ENCODE peak calls at places on chromosome 19, in seven cellular contexts. P is AML-193, A is DMS53, M is EH, U is NCI-H2171 treated with DMSO at 0.1 percent for 48 hours, K is amniotic stem cell, B is thoracic aorta. S is an unnamed sample.

GRCh38 chr19:964761-965694 is 19.1 kb upstream of the WDR18 start:
- DNase-seq in A (peak; percentile 63), P (no peak), B (no peak), K (no peak), M (no peak), U (peak; percentile 15), S (no peak)

GRCh38 chr19:4781851-4782250 is 9.7 kb upstream of the FEM1A start:
- DNase-seq in K (no peak), B (no peak), M (peak; percentile 7), U (peak; percentile 61), A (no peak), P (no peak), S (no peak)

GRCh38 chr19:47243364-47243775 is 12.4 kb upstream of the BBC3 start:
- DNase-seq in U (peak; percentile 49), P (no peak), K (no peak), A (no peak), B (no peak), M (no peak), S (no peak)

GRCh38 chr19:19554074-19555023 is 16.3 kb downstream of the CILP2 start:
- DNase-seq in P (peak; percentile 31), A (peak; percentile 68), B (no peak), U (no peak), K (no peak), M (peak; percentile 57), S (no peak)

GRCh38 chr19:41409288-41409687 is 11.7 kb downstream of the BCKDHA start:
- DNase-seq in P (no peak), A (peak; percentile 99), B (no peak), M (peak; percentile 48), U (no peak), K (no peak), S (no peak)

GRCh38 chr19:584240-585001 is 5.3 kb upstream of the HCN2 start:
- DNase-seq in P (peak; percentile 32), M (peak; percentile 49), B (no peak), U (peak; percentile 43), K (no peak), A (peak; percentile 49), S (no peak)

GRCh38 chr19:8576273-8576993 is 809 bp downstream of the MYO1F start:
- DNase-seq in B (no peak), P (peak; percentile 66), M (no peak), U (no peak), A (no peak), K (no peak), S (no peak)

GRCh38 chr19:36417752-36418286 is 625 bp downstream of the ZFP82 start:
- DNase-seq in U (no peak), K (no peak), A (no peak), M (no peak), B (no peak), P (peak; percentile 27), S (no peak)

GRCh38 chr19:3977242-3978143 is 6.6 kb upstream of the DAPK3 start:
- DNase-seq in M (no peak), K (no peak), B (no peak), U (no peak), A (peak; percentile 27), P (no peak), S (no peak)

GRCh38 chr19:4523306-4524110 is 5.2 kb upstream of the PLIN4 start:
- DNase-seq in U (no peak), K (no peak), M (peak; percentile 41), P (peak; percentile 15), A (peak; percentile 61), B (no peak), S (no peak)

GRCh38 chr19:30358821-30359580 is 13.2 kb upstream of the ZNF536 start:
- DNase-seq in P (no peak), A (no peak), B (no peak), U (no peak), M (no peak), K (no peak), S (no peak)

GRCh38 chr19:15252398-15253018 is 20.3 kb upstream of the EPHX3 start:
- DNase-seq in U (peak; percentile 54), B (no peak), K (no peak), M (peak; percentile 88), A (peak; percentile 25), P (no peak), S (no peak)

GRCh38 chr19:44530777-44531176 is 1.3 kb upstream of the CEACAM20 start:
- DNase-seq in K (no peak), A (no peak), B (no peak), P (no peak), M (no peak), U (no peak), S (no peak)

GRCh38 chr19:15448778-15449619 is 757 bp downstream of the WIZ start:
- DNase-seq in A (peak; percentile 44), M (peak; percentile 44), U (peak; percentile 20), P (no peak), K (no peak), B (no peak), S (no peak)

GRCh38 chr19:33339016-33339749 is 34.3 kb upstream of the CEBPG start:
- DNase-seq in A (no peak), M (peak; percentile 6), B (no peak), K (no peak), P (no peak), U (no peak), S (no peak)

GRCh38 chr19:16036941-16037340 is 39.4 kb upstream of the TPM4 start:
- DNase-seq in B (no peak), M (no peak), U (no peak), K (no peak), A (no peak), P (no peak), S (no peak)

S was measured in brain pericyte.